ENCODE peak calls at places on chromosomes 6 and 20, in ten cellular contexts. One of them, this sample, is unnamed.

GRCh38 chr20:34433391-34433790 is 70.3 kb downstream of the ITCH start:
- DNase-seq in coronary artery: no peak
- DNase-seq in A549: no peak
- DNase-seq in tibial artery: no peak
- DNase-seq in K562: no peak
- DNase-seq in uterus: no peak
- DNase-seq in fibroblast of lung: no peak
- DNase-seq in body of pancreas: no peak
- DNase-seq in cardiac muscle cell: no peak
- DNase-seq in H9: no peak
- DNase-seq in this sample: no peak

GRCh38 chr20:50093240-50093639 is 19.7 kb downstream of the UBE2V1 start:
- DNase-seq in coronary artery: no peak
- DNase-seq in A549: no peak
- DNase-seq in tibial artery: no peak
- DNase-seq in K562: no peak
- DNase-seq in uterus: no peak
- DNase-seq in fibroblast of lung: no peak
- DNase-seq in body of pancreas: no peak
- DNase-seq in cardiac muscle cell: no peak
- DNase-seq in H9: no peak
- DNase-seq in this sample: no peak

GRCh38 chr6:27867051-27867940 is 44.9 kb downstream of the OR2B2 start:
- DNase-seq in coronary artery: no peak
- DNase-seq in A549: no peak
- DNase-seq in tibial artery: peak; percentile 47
- DNase-seq in K562: peak; percentile 73
- DNase-seq in uterus: no peak
- DNase-seq in fibroblast of lung: peak; percentile 72
- DNase-seq in body of pancreas: peak; percentile 47
- DNase-seq in cardiac muscle cell: peak; percentile 82
- DNase-seq in H9: peak; percentile 86
- DNase-seq in this sample: peak; percentile 27

GRCh38 chr6:165876568-165876967 is 213.5 kb upstream of the PDE10A start:
- DNase-seq in coronary artery: peak; percentile 72
- DNase-seq in A549: no peak
- DNase-seq in tibial artery: peak; percentile 61
- DNase-seq in K562: no peak
- DNase-seq in uterus: peak; percentile 76
- DNase-seq in fibroblast of lung: peak; percentile 17
- DNase-seq in body of pancreas: peak; percentile 28
- DNase-seq in cardiac muscle cell: peak; percentile 80
- DNase-seq in H9: no peak
- DNase-seq in this sample: peak; percentile 23

GRCh38 chr6:122833229-122833556 is 44.1 kb downstream of the SMPDL3A start:
- DNase-seq in coronary artery: no peak
- DNase-seq in A549: no peak
- DNase-seq in tibial artery: no peak
- DNase-seq in K562: no peak
- DNase-seq in uterus: no peak
- DNase-seq in fibroblast of lung: peak; percentile 59
- DNase-seq in body of pancreas: no peak
- DNase-seq in cardiac muscle cell: no peak
- DNase-seq in H9: peak; percentile 57
- DNase-seq in this sample: no peak

GRCh38 chr6:161037873-161038228 is 46.3 kb downstream of the MAP3K4 start:
- DNase-seq in coronary artery: no peak
- DNase-seq in A549: no peak
- DNase-seq in tibial artery: no peak
- DNase-seq in K562: no peak
- DNase-seq in uterus: no peak
- DNase-seq in fibroblast of lung: no peak
- DNase-seq in body of pancreas: no peak
- DNase-seq in cardiac muscle cell: no peak
- DNase-seq in H9: no peak
- DNase-seq in this sample: no peak

GRCh38 chr6:163984446-163984936 is 570.0 kb downstream of the QKI start:
- DNase-seq in coronary artery: no peak
- DNase-seq in A549: no peak
- DNase-seq in tibial artery: no peak
- DNase-seq in K562: no peak
- DNase-seq in uterus: no peak
- DNase-seq in fibroblast of lung: peak; percentile 68
- DNase-seq in body of pancreas: no peak
- DNase-seq in cardiac muscle cell: peak; percentile 10
- DNase-seq in H9: no peak
- DNase-seq in this sample: no peak

GRCh38 chr6:36383608-36384007 is 3.9 kb downstream of the ETV7 start:
- DNase-seq in coronary artery: no peak
- DNase-seq in A549: peak; percentile 30
- DNase-seq in tibial artery: no peak
- DNase-seq in K562: no peak
- DNase-seq in uterus: no peak
- DNase-seq in fibroblast of lung: no peak
- DNase-seq in body of pancreas: no peak
- DNase-seq in cardiac muscle cell: no peak
- DNase-seq in H9: no peak
- DNase-seq in this sample: no peak

GRCh38 chr6:26249959-26250805 is 114.8 kb upstream of the BTN3A2 start:
- DNase-seq in coronary artery: no peak
- DNase-seq in A549: no peak
- DNase-seq in tibial artery: no peak
- DNase-seq in K562: peak; percentile 56
- DNase-seq in uterus: peak; percentile 41
- DNase-seq in fibroblast of lung: peak; percentile 84
- DNase-seq in body of pancreas: peak; percentile 20
- DNase-seq in cardiac muscle cell: peak; percentile 71
- DNase-seq in H9: peak; percentile 71
- DNase-seq in this sample: no peak

GRCh38 chr6:42417641-42418112 is 34.0 kb downstream of the TRERF1 start:
- DNase-seq in coronary artery: no peak
- DNase-seq in A549: no peak
- DNase-seq in tibial artery: no peak
- DNase-seq in K562: no peak
- DNase-seq in uterus: no peak
- DNase-seq in fibroblast of lung: peak; percentile 78
- DNase-seq in body of pancreas: no peak
- DNase-seq in cardiac muscle cell: peak; percentile 33
- DNase-seq in H9: no peak
- DNase-seq in this sample: no peak

GRCh38 chr20:37598101-37598530 is 70.4 kb upstream of the BLCAP start:
- DNase-seq in coronary artery: no peak
- DNase-seq in A549: no peak
- DNase-seq in tibial artery: no peak
- DNase-seq in K562: no peak
- DNase-seq in uterus: no peak
- DNase-seq in fibroblast of lung: no peak
- DNase-seq in body of pancreas: peak; percentile 7
- DNase-seq in cardiac muscle cell: no peak
- DNase-seq in H9: peak; percentile 75
- DNase-seq in this sample: no peak

GRCh38 chr6:19569563-19569962 is 267.6 kb upstream of the ID4 start:
- DNase-seq in coronary artery: no peak
- DNase-seq in A549: no peak
- DNase-seq in tibial artery: no peak
- DNase-seq in K562: no peak
- DNase-seq in uterus: no peak
- DNase-seq in fibroblast of lung: no peak
- DNase-seq in body of pancreas: no peak
- DNase-seq in cardiac muscle cell: no peak
- DNase-seq in H9: no peak
- DNase-seq in this sample: no peak

GRCh38 chr6:43877021-43877420 is 107.0 kb downstream of the VEGFA start:
- DNase-seq in coronary artery: no peak
- DNase-seq in A549: no peak
- DNase-seq in tibial artery: no peak
- DNase-seq in K562: no peak
- DNase-seq in uterus: no peak
- DNase-seq in fibroblast of lung: no peak
- DNase-seq in body of pancreas: no peak
- DNase-seq in cardiac muscle cell: no peak
- DNase-seq in H9: no peak
- DNase-seq in this sample: no peak

GRCh38 chr6:78502386-78502887 is 364.9 kb upstream of the IRAK1BP1 start:
- DNase-seq in coronary artery: no peak
- DNase-seq in A549: no peak
- DNase-seq in tibial artery: no peak
- DNase-seq in K562: no peak
- DNase-seq in uterus: no peak
- DNase-seq in fibroblast of lung: no peak
- DNase-seq in body of pancreas: no peak
- DNase-seq in cardiac muscle cell: no peak
- DNase-seq in H9: no peak
- DNase-seq in this sample: no peak

GRCh38 chr6:119077643-119078448 is 618 bp downstream of the FAM184A start:
- DNase-seq in coronary artery: no peak
- DNase-seq in A549: no peak
- DNase-seq in tibial artery: peak; percentile 41
- DNase-seq in K562: peak; percentile 44
- DNase-seq in uterus: peak; percentile 26
- DNase-seq in fibroblast of lung: peak; percentile 11
- DNase-seq in body of pancreas: peak; percentile 72
- DNase-seq in cardiac muscle cell: peak; percentile 15
- DNase-seq in H9: peak; percentile 78
- DNase-seq in this sample: peak; percentile 2
- TF ChIP-seq CTCF in coronary artery: no peak
- TF ChIP-seq CTCF in A549: no peak
- TF ChIP-seq CTCF in tibial artery: peak; percentile 5
- TF ChIP-seq CTCF in K562: peak; percentile 44
- TF ChIP-seq CTCF in uterus: no peak
- TF ChIP-seq CTCF in fibroblast of lung: no peak
- TF ChIP-seq CTCF in body of pancreas: peak; percentile 44
- TF ChIP-seq CTCF in cardiac muscle cell: peak; percentile 2
- TF ChIP-seq CTCF in H9: peak; percentile 66
- TF ChIP-seq CTCF in this sample: no peak

DNA sequence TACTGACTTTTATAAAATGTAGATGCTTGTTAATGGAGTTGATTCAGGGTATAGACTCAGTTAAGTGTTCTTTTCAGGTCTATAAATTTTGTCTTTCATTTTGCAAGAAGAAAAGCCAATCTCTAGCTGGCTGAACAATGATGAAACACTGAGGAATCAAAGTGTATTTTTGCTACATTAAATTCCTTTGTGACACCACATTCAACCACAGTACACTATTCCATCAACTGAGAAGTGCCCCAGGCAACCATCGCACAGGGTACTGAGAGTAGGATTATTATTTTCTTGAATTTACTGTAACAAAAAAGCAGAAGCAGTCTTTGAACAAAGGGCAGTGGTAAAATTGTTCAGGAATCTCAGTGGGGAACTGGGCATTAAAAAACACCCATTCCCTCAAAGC is 83.6 kb downstream of the PREP start:
- DNase-seq in coronary artery: no peak
- DNase-seq in A549: no peak
- DNase-seq in tibial artery: no peak
- DNase-seq in K562: no peak
- DNase-seq in uterus: no peak
- DNase-seq in fibroblast of lung: no peak
- DNase-seq in body of pancreas: no peak
- DNase-seq in cardiac muscle cell: peak; percentile 13
- DNase-seq in H9: no peak
- DNase-seq in this sample: no peak
- H3K27ac ChIP-seq in coronary artery: no peak overlapping the region
- H3K27ac ChIP-seq in A549: no peak overlapping the region
- H3K27ac ChIP-seq in tibial artery: no peak overlapping the region
- H3K27ac ChIP-seq in K562: no peak overlapping the region
- H3K27ac ChIP-seq in uterus: no peak overlapping the region
- H3K27ac ChIP-seq in fibroblast of lung: no peak overlapping the region
- H3K27ac ChIP-seq in body of pancreas: no peak overlapping the region
- H3K27ac ChIP-seq in cardiac muscle cell: no peak overlapping the region
- H3K27ac ChIP-seq in H9: no peak overlapping the region
- H3K27ac ChIP-seq in this sample: peak overlapping the region; percentile 98

GRCh38 chr6:38702471-38703397 is at the start of gene GLO1:
- DNase-seq in coronary artery: peak; percentile 98
- DNase-seq in A549: peak; percentile 94
- DNase-seq in tibial artery: peak; percentile 99
- DNase-seq in K562: peak; percentile 100
- DNase-seq in uterus: peak; percentile 98
- DNase-seq in fibroblast of lung: peak; percentile 99
- DNase-seq in body of pancreas: peak; percentile 99
- DNase-seq in cardiac muscle cell: peak; percentile 99
- DNase-seq in H9: peak; percentile 97
- DNase-seq in this sample: peak; percentile 97
- TF ChIP-seq CTCF in coronary artery: no peak
- TF ChIP-seq CTCF in A549: no peak
- TF ChIP-seq CTCF in tibial artery: no peak
- TF ChIP-seq CTCF in K562: no peak
- TF ChIP-seq CTCF in uterus: no peak
- TF ChIP-seq CTCF in fibroblast of lung: no peak
- TF ChIP-seq CTCF in body of pancreas: no peak
- TF ChIP-seq CTCF in cardiac muscle cell: no peak
- TF ChIP-seq CTCF in H9: no peak
- TF ChIP-seq CTCF in this sample: no peak

GRCh38 chr6:37804676-37805075 is 14.9 kb upstream of the ZFAND3 start:
- DNase-seq in coronary artery: no peak
- DNase-seq in A549: no peak
- DNase-seq in tibial artery: no peak
- DNase-seq in K562: no peak
- DNase-seq in uterus: no peak
- DNase-seq in fibroblast of lung: no peak
- DNase-seq in body of pancreas: no peak
- DNase-seq in cardiac muscle cell: no peak
- DNase-seq in H9: no peak
- DNase-seq in this sample: no peak

GRCh38 chr6:37812835-37813234 is 6.7 kb upstream of the ZFAND3 start:
- DNase-seq in coronary artery: no peak
- DNase-seq in A549: no peak
- DNase-seq in tibial artery: no peak
- DNase-seq in K562: no peak
- DNase-seq in uterus: no peak
- DNase-seq in fibroblast of lung: no peak
- DNase-seq in body of pancreas: no peak
- DNase-seq in cardiac muscle cell: no peak
- DNase-seq in H9: no peak
- DNase-seq in this sample: no peak

GRCh38 chr6:37806213-37806612 is 13.3 kb upstream of the ZFAND3 start:
- DNase-seq in coronary artery: no peak
- DNase-seq in A549: no peak
- DNase-seq in tibial artery: no peak
- DNase-seq in K562: no peak
- DNase-seq in uterus: no peak
- DNase-seq in fibroblast of lung: no peak
- DNase-seq in body of pancreas: no peak
- DNase-seq in cardiac muscle cell: no peak
- DNase-seq in H9: no peak
- DNase-seq in this sample: no peak

GRCh38 chr6:37807656-37808055 is 11.9 kb upstream of the ZFAND3 start:
- DNase-seq in coronary artery: no peak
- DNase-seq in A549: no peak
- DNase-seq in tibial artery: no peak
- DNase-seq in K562: no peak
- DNase-seq in uterus: no peak
- DNase-seq in fibroblast of lung: no peak
- DNase-seq in body of pancreas: peak; percentile 40
- DNase-seq in cardiac muscle cell: no peak
- DNase-seq in H9: peak; percentile 52
- DNase-seq in this sample: peak; percentile 50

DNA sequence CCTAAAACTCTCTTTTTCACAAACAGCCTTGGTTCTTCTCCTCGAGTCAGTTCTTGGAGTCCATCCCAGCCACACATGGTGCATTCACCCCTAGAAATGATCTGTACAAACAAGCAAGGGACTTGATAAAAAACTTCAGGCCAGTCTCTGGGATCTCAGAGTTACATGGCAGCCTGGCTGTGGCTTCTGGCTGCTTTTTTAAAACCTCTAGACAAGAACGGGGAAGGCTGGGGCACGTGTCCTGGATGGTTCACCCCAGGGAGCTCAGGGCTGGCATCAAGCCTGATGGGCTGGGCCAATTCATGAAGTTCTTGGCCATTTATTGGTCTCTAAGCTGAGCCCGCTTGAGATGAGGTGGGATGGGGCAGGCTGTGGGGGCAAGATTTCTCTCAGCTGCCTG is 10.4 kb upstream of the ZFAND3 start:
- DNase-seq in coronary artery: no peak
- DNase-seq in A549: no peak
- DNase-seq in tibial artery: no peak
- DNase-seq in K562: no peak
- DNase-seq in uterus: no peak
- DNase-seq in fibroblast of lung: peak; percentile 38
- DNase-seq in body of pancreas: peak; percentile 15
- DNase-seq in cardiac muscle cell: peak; percentile 71
- DNase-seq in H9: no peak
- DNase-seq in this sample: no peak
- H3K27ac ChIP-seq in coronary artery: no peak overlapping the region
- H3K27ac ChIP-seq in A549: no peak overlapping the region
- H3K27ac ChIP-seq in tibial artery: no peak overlapping the region
- H3K27ac ChIP-seq in K562: no peak overlapping the region
- H3K27ac ChIP-seq in uterus: no peak overlapping the region
- H3K27ac ChIP-seq in fibroblast of lung: no peak overlapping the region
- H3K27ac ChIP-seq in body of pancreas: no peak overlapping the region
- H3K27ac ChIP-seq in cardiac muscle cell: no peak overlapping the region
- H3K27ac ChIP-seq in H9: no peak overlapping the region
- H3K27ac ChIP-seq in this sample: no peak overlapping the region